ENCODE peak calls at places on chromosomes 13 and 19, in five cellular contexts. One of them, this sample, is unnamed.
A peak's percentile ranks its signal among the peaks of the same experiment; 100 is the strongest.

GRCh38 chr13:20803180-20803965 is 29.6 kb upstream of the EEF1AKMT1 start:
- DNase-seq in HT1080: no peak
- DNase-seq in astrocyte: no peak
- DNase-seq in activated T-helper 1 cell treated with Interleukin-2 at 50 U/mL for 16 hours: no peak
- DNase-seq in cardiac fibroblast: no peak
- DNase-seq in this sample: no peak

GRCh38 chr19:54017266-54017665 is 25.8 kb downstream of the CACNG6 start:
- DNase-seq in HT1080: peak; percentile 54
- DNase-seq in astrocyte: peak; percentile 54
- DNase-seq in activated T-helper 1 cell treated with Interleukin-2 at 50 U/mL for 16 hours: no peak
- DNase-seq in cardiac fibroblast: peak; percentile 85
- DNase-seq in this sample: peak; percentile 81

GRCh38 chr13:88979465-88980180 is 1308.5 kb downstream of the SLITRK5 start:
- DNase-seq in HT1080: no peak
- DNase-seq in astrocyte: peak; percentile 0
- DNase-seq in activated T-helper 1 cell treated with Interleukin-2 at 50 U/mL for 16 hours: no peak
- DNase-seq in cardiac fibroblast: no peak
- DNase-seq in this sample: peak; percentile 40

GRCh38 chr19:28472111-28472510 is 740.8 kb downstream of the UQCRFS1 start:
- DNase-seq in HT1080: no peak
- DNase-seq in astrocyte: peak; percentile 50
- DNase-seq in activated T-helper 1 cell treated with Interleukin-2 at 50 U/mL for 16 hours: no peak
- DNase-seq in cardiac fibroblast: peak; percentile 40
- DNase-seq in this sample: no peak

GRCh38 chr13:75760182-75760981 is 124.3 kb downstream of the LMO7 start:
- DNase-seq in HT1080: peak; percentile 12
- DNase-seq in astrocyte: peak; percentile 26
- DNase-seq in activated T-helper 1 cell treated with Interleukin-2 at 50 U/mL for 16 hours: no peak
- DNase-seq in cardiac fibroblast: peak; percentile 25
- DNase-seq in this sample: peak; percentile 43

GRCh38 chr19:39832341-39833083 is 1.4 kb downstream of the DYRK1B start:
- DNase-seq in HT1080: no peak
- DNase-seq in astrocyte: no peak
- DNase-seq in activated T-helper 1 cell treated with Interleukin-2 at 50 U/mL for 16 hours: no peak
- DNase-seq in cardiac fibroblast: no peak
- DNase-seq in this sample: no peak

GRCh38 chr19:55489711-55490477 is 1.7 kb downstream of the SSC5D start:
- DNase-seq in HT1080: no peak
- DNase-seq in astrocyte: no peak
- DNase-seq in activated T-helper 1 cell treated with Interleukin-2 at 50 U/mL for 16 hours: no peak
- DNase-seq in cardiac fibroblast: no peak
- DNase-seq in this sample: no peak

GRCh38 chr19:41528106-41528505 is 47.9 kb upstream of the CEACAM21 start:
- DNase-seq in HT1080: no peak
- DNase-seq in astrocyte: no peak
- DNase-seq in activated T-helper 1 cell treated with Interleukin-2 at 50 U/mL for 16 hours: no peak
- DNase-seq in cardiac fibroblast: no peak
- DNase-seq in this sample: no peak

GRCh38 chr19:519449-519865 is 12.1 kb upstream of the CDC34 start:
- DNase-seq in HT1080: no peak
- DNase-seq in astrocyte: no peak
- DNase-seq in activated T-helper 1 cell treated with Interleukin-2 at 50 U/mL for 16 hours: no peak
- DNase-seq in cardiac fibroblast: no peak
- DNase-seq in this sample: no peak

GRCh38 chr13:24050292-24050711 is 110.2 kb upstream of the SPATA13 start:
- DNase-seq in HT1080: peak; percentile 68
- DNase-seq in astrocyte: peak; percentile 73
- DNase-seq in activated T-helper 1 cell treated with Interleukin-2 at 50 U/mL for 16 hours: no peak
- DNase-seq in cardiac fibroblast: peak; percentile 75
- DNase-seq in this sample: peak; percentile 57

GRCh38 chr13:98889419-98890079 is 88.3 kb downstream of the DOCK9 start:
- DNase-seq in HT1080: peak; percentile 50
- DNase-seq in astrocyte: no peak
- DNase-seq in activated T-helper 1 cell treated with Interleukin-2 at 50 U/mL for 16 hours: no peak
- DNase-seq in cardiac fibroblast: no peak
- DNase-seq in this sample: no peak

GRCh38 chr13:113152894-113153809 is 5.3 kb upstream of the PROZ start:
- DNase-seq in HT1080: peak; percentile 24
- DNase-seq in astrocyte: peak; percentile 22
- DNase-seq in activated T-helper 1 cell treated with Interleukin-2 at 50 U/mL for 16 hours: no peak
- DNase-seq in cardiac fibroblast: peak; percentile 11
- DNase-seq in this sample: peak; percentile 27

This sample was measured in amniotic epithelial cell.